ENCODE peak calls at places on chromosomes 13 and 19, in ten cellular contexts. U, E, N, L, M, K, S, H, B and Y are unnamed samples.

GRCh38 chr13:111370147-111370546 is 49.7 kb downstream of the TEX29 start:
- DNase-seq in E (no peak), K (no peak), N (no peak), L (no peak), U (no peak), B (no peak), H (no peak), M (no peak), S (no peak), Y (no peak)

GRCh38 chr19:19304186-19304975 is 15.9 kb downstream of the SUGP1 start:
- DNase-seq in E (no peak), S (no peak), N (no peak), B (no peak), L (peak; percentile 63), U (no peak), H (no peak), K (peak; percentile 41), M (no peak), Y (no peak)

GRCh38 chr13:102779426-102780159 is 6.0 kb upstream of the TEX30 start:
- DNase-seq in N (no peak), K (no peak), B (no peak), L (no peak), U (no peak), E (no peak), M (no peak), H (no peak), S (no peak), Y (no peak)

GRCh38 chr19:28217064-28217463 is 995.9 kb downstream of the UQCRFS1 start:
- DNase-seq in N (no peak), L (no peak), E (no peak), B (no peak), S (no peak), K (no peak), U (no peak), M (no peak), H (no peak), Y (no peak)

GRCh38 chr19:44764975-44765948 is 12.4 kb upstream of the CBLC start:
- DNase-seq in N (peak; percentile 87), B (no peak), L (no peak), M (no peak), H (no peak), S (no peak), E (no peak), U (no peak), K (no peak), Y (peak; percentile 54)

GRCh38 chr19:42683917-42684513 is 56.3 kb downstream of the PSG3 start:
- DNase-seq in L (no peak), S (peak; percentile 53), B (peak; percentile 68), K (peak; percentile 60), M (no peak), U (no peak), H (peak; percentile 12), E (no peak), N (no peak), Y (peak; percentile 32)

GRCh38 chr13:19156013-19156825 is 25.4 kb downstream of the TUBA3C start:
- DNase-seq in K (no peak), E (no peak), U (no peak), N (no peak), H (no peak), L (no peak), S (no peak), M (no peak), B (no peak), Y (no peak)

GRCh38 chr19:19817357-19817756 is 4.2 kb downstream of the ZNF506 start:
- DNase-seq in U (no peak), L (no peak), K (no peak), M (no peak), H (no peak), E (no peak), B (no peak), S (no peak), N (no peak), Y (no peak)

GRCh38 chr19:49837425-49837824 is 13.5 kb upstream of the PTOV1 start:
- DNase-seq in K (no peak), S (no peak), U (no peak), E (no peak), N (no peak), M (no peak), L (no peak), B (no peak), H (no peak), Y (no peak)

GRCh38 chr13:44470623-44471562 is 97.3 kb downstream of the SERP2 start:
- DNase-seq in S (peak; percentile 50), L (no peak), N (no peak), U (no peak), K (no peak), M (no peak), H (peak; percentile 27), E (no peak), B (peak; percentile 56), Y (peak; percentile 52)

GRCh38 chr13:38366954-38367645 is 17.4 kb downstream of the UFM1 start:
- DNase-seq in M (no peak), H (peak; percentile 39), N (no peak), S (peak; percentile 79), L (no peak), K (no peak), E (no peak), B (peak; percentile 25), U (no peak), Y (peak; percentile 75)

GRCh38 chr19:39167461-39168257 is 29.1 kb upstream of the NCCRP1 start:
- DNase-seq in N (peak; percentile 80), H (no peak), L (no peak), U (no peak), K (no peak), M (peak; percentile 87), S (peak; percentile 60), E (no peak), B (no peak), Y (no peak)

GRCh38 chr19:30669329-30670010 is 297.3 kb downstream of the ZNF536 start:
- DNase-seq in N (peak; percentile 88), B (peak; percentile 75), M (peak; percentile 63), H (peak; percentile 13), L (peak; percentile 56), U (no peak), E (no peak), K (peak; percentile 93), S (peak; percentile 39), Y (peak; percentile 62)

GRCh38 chr13:66427330-66427990 is 802.7 kb downstream of the PCDH9 start:
- DNase-seq in M (no peak), B (no peak), K (no peak), L (no peak), S (no peak), H (no peak), U (no peak), E (no peak), N (no peak), Y (no peak)

GRCh38 chr19:12345197-12345596 is 11.8 kb upstream of the ZNF563 start:
- DNase-seq in M (no peak), S (no peak), B (no peak), K (no peak), L (no peak), N (no peak), E (no peak), U (no peak), H (no peak), Y (no peak)

GRCh38 chr19:40689339-40690049 is 957 bp downstream of the NUMBL start:
- DNase-seq in K (no peak), M (no peak), N (peak; percentile 80), H (peak; percentile 30), B (peak; percentile 49), S (peak; percentile 7), E (no peak), U (no peak), L (peak; percentile 44), Y (peak; percentile 59)

GRCh38 chr19:5285955-5286354 is 54.7 kb downstream of the PTPRS start:
- DNase-seq in H (no peak), B (no peak), U (no peak), L (no peak), M (no peak), N (no peak), K (no peak), E (no peak), S (no peak), Y (no peak)

GRCh38 chr13:33483471-33483870 is 197.9 kb upstream of the STARD13 start:
- DNase-seq in U (no peak), B (peak; percentile 22), K (no peak), S (peak; percentile 35), L (no peak), H (peak; percentile 63), N (no peak), M (no peak), E (no peak), Y (peak; percentile 80)

GRCh38 chr19:43782689-43783231 is 2.0 kb upstream of the KCNN4 start:
- DNase-seq in U (no peak), M (peak; percentile 65), N (no peak), B (no peak), H (no peak), S (no peak), K (no peak), L (no peak), E (no peak), Y (no peak)

DNA sequence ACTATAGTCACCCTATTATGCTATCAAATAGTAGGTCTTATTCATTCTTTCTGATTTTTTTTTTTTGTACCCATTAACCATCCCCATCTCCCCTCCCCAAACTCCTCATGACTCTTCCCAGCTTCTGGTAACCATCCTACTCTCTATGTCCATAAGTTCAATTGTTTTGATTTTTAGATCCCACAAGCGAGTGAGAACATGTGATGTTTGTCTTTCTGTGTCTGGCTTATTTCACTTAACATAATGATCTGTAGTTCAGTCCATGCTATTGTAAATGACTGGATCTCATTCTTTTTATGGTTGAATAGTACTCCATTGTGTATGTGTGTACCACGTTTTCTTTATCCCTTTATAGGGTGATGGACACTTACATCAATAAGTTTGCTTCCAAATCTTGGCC is 4.5 kb upstream of the MYCBP2 start:
- DNase-seq in L (no peak), B (no peak), S (no peak), E (no peak), N (no peak), U (no peak), H (no peak), M (no peak), K (no peak), Y (no peak)
- H3K9me3 ChIP-seq in L (no peaks in the 10 kb centered on the region), B (no peaks in the 10 kb centered on the region), S (no peaks in the 10 kb centered on the region), E (no peaks in the 10 kb centered on the region), N (no peaks in the 10 kb centered on the region), U (no peaks in the 10 kb centered on the region), H (no peaks in the 10 kb centered on the region), M (no peaks in the 10 kb centered on the region), K (no peaks in the 10 kb centered on the region), Y (no peaks in the 10 kb centered on the region)

GRCh38 chr19:32223106-32223505 is 122.3 kb upstream of the ZNF507 start:
- DNase-seq in M (no peak), E (no peak), L (no peak), H (no peak), U (no peak), K (no peak), B (no peak), N (no peak), S (no peak), Y (no peak)
- H3K4me1 ChIP-seq in M (peaks cover 5% of the 10 kb centered on the region), E (peaks cover 6% of the 10 kb centered on the region), L (peaks cover 5% of the 10 kb centered on the region), H (no peaks in the 10 kb centered on the region), U (peaks cover 2% of the 10 kb centered on the region), K (no peaks in the 10 kb centered on the region), B (no peaks in the 10 kb centered on the region), N (peaks cover 10% of the 10 kb centered on the region), S (no peaks in the 10 kb centered on the region), Y (no peaks in the 10 kb centered on the region)

GRCh38 chr19:15323496-15324235 is 8.7 kb downstream of the BRD4 start:
- DNase-seq in M (peak; percentile 57), S (no peak), N (no peak), H (peak; percentile 34), U (no peak), B (peak; percentile 61), L (peak; percentile 38), K (no peak), E (no peak), Y (peak; percentile 90)
- H3K27me3 ChIP-seq in M (no peaks in the 10 kb centered on the region), S (no peaks in the 10 kb centered on the region), N (no peaks in the 10 kb centered on the region), H (no peaks in the 10 kb centered on the region), U (no peaks in the 10 kb centered on the region), B (no peaks in the 10 kb centered on the region), L (no peaks in the 10 kb centered on the region), K (no peaks in the 10 kb centered on the region), E (no peaks in the 10 kb centered on the region), Y (no peaks in the 10 kb centered on the region)

GRCh38 chr13:80727321-80727975 is 386.5 kb upstream of the SPRY2 start:
- DNase-seq in K (no peak), E (no peak), S (no peak), U (no peak), L (no peak), M (no peak), H (no peak), N (no peak), B (peak; percentile 0), Y (no peak)
- H3K9me3 ChIP-seq in K (no peaks in the 10 kb centered on the region), E (no peaks in the 10 kb centered on the region), S (no peaks in the 10 kb centered on the region), U (no peaks in the 10 kb centered on the region), L (peaks cover 10% of the 10 kb centered on the region), M (no peaks in the 10 kb centered on the region), H (no peaks in the 10 kb centered on the region), N (peaks cover under 1% of the 10 kb centered on the region), B (peaks cover 3% of the 10 kb centered on the region), Y (no peaks in the 10 kb centered on the region)